ENCODE peak calls at places on chromosomes 11 and 22, in six cellular contexts. P is Peyer's patch, F is progenitor cell of endocrine pancreas, W is endothelial cell of umbilical vein, T is hepatocyte, K is glutamatergic neuron. I is an unnamed sample.

GRCh38 chr11:6599449-6599848 is 4.0 kb downstream of the RRP8 start:
- DNase-seq in P (no peak), F (no peak), W (no peak), T (no peak), K (no peak), I (no peak)

GRCh38 chr11:107549253-107549953 is 16.1 kb downstream of the ALKBH8 start:
- DNase-seq in P (peak; percentile 54), F (no peak), W (peak; percentile 64), T (peak; percentile 66), K (no peak), I (no peak)

GRCh38 chr11:64839887-64840782 is 4.3 kb downstream of the CDC42BPG start:
- DNase-seq in P (no peak), F (no peak), W (no peak), T (no peak), K (no peak), I (no peak)

GRCh38 chr11:99773646-99774045 is 752.9 kb downstream of the CNTN5 start:
- DNase-seq in P (no peak), F (no peak), W (no peak), T (peak; percentile 19), K (no peak), I (peak; percentile 45)

GRCh38 chr11:100536979-100537378 is 150.1 kb upstream of the ARHGAP42 start:
- DNase-seq in P (no peak), F (no peak), W (no peak), T (no peak), K (no peak), I (no peak)

GRCh38 chr11:26248661-26249060 is 83.3 kb upstream of the ANO3 start:
- DNase-seq in P (no peak), F (no peak), W (no peak), T (no peak), K (no peak), I (no peak)

GRCh38 chr11:111417766-111418435 is 38.8 kb upstream of the POU2AF1 start:
- DNase-seq in P (peak; percentile 80), F (no peak), W (peak; percentile 33), T (peak; percentile 65), K (no peak), I (peak; percentile 87)

GRCh38 chr11:42819126-42819525 is 492.7 kb upstream of the API5 start:
- DNase-seq in P (no peak), F (no peak), W (no peak), T (no peak), K (no peak), I (no peak)

GRCh38 chr11:73478737-73479347 is 102.6 kb downstream of the RELT start:
- DNase-seq in P (peak; percentile 49), F (no peak), W (peak; percentile 59), T (peak; percentile 28), K (no peak), I (no peak)

GRCh38 chr22:31639640-31640039 is 22.4 kb downstream of the PISD start:
- DNase-seq in P (peak; percentile 70), F (no peak), W (no peak), T (no peak), K (no peak), I (no peak)

GRCh38 chr11:89436071-89436470 is 55.1 kb downstream of the NOX4 start:
- DNase-seq in P (no peak), F (no peak), W (peak; percentile 26), T (peak; percentile 77), K (no peak), I (peak; percentile 86)

GRCh38 chr11:17026487-17027082 is 12.4 kb upstream of the PLEKHA7 start:
- DNase-seq in P (no peak), F (no peak), W (no peak), T (no peak), K (no peak), I (no peak)

GRCh38 chr11:116232364-116232801 is 540.4 kb downstream of the BUD13 start:
- DNase-seq in P (no peak), F (no peak), W (no peak), T (peak; percentile 54), K (no peak), I (no peak)

GRCh38 chr11:79485694-79486093 is 44.9 kb upstream of the TENM4 start:
- DNase-seq in P (no peak), F (no peak), W (no peak), T (no peak), K (peak; percentile 27), I (no peak)

GRCh38 chr22:26903030-26903856 is 245.9 kb downstream of the MIAT start:
- DNase-seq in P (peak; percentile 54), F (no peak), W (no peak), T (peak; percentile 46), K (peak; percentile 31), I (no peak)

GRCh38 chr11:65132988-65133700 is 1.2 kb downstream of the SYVN1 start:
- DNase-seq in P (peak; percentile 96), F (no peak), W (peak; percentile 19), T (peak; percentile 85), K (no peak), I (no peak)

GRCh38 chr11:72238040-72238450 is 5.9 kb downstream of the PHOX2A start:
- DNase-seq in P (peak; percentile 74), F (peak; percentile 64), W (peak; percentile 51), T (peak; percentile 82), K (peak; percentile 83), I (no peak)

GRCh38 chr11:69086152-69086551 is 37.4 kb downstream of the TPCN2 start:
- DNase-seq in P (no peak), F (no peak), W (no peak), T (no peak), K (peak; percentile 19), I (no peak)

GRCh38 chr11:63855975-63856374 is 17.1 kb downstream of the MARK2 start:
- DNase-seq in P (no peak), F (no peak), W (no peak), T (peak; percentile 58), K (no peak), I (no peak)

GRCh38 chr22:41770715-41771452 is 29.6 kb upstream of the CCDC134 start:
- DNase-seq in P (no peak), F (no peak), W (no peak), T (no peak), K (no peak), I (no peak)

GRCh38 chr11:65918211-65919150 is at the start of gene C11orf68:
- DNase-seq in P (no peak), F (no peak), W (peak; percentile 48), T (no peak), K (no peak), I (no peak)

GRCh38 chr11:22460181-22460580 is 122.0 kb downstream of the SLC17A6 start:
- DNase-seq in P (no peak), F (no peak), W (no peak), T (no peak), K (no peak), I (no peak)

GRCh38 chr11:111296196-111296595 is 2.1 kb upstream of the POU2AF3 start:
- DNase-seq in P (no peak), F (no peak), W (no peak), T (no peak), K (no peak), I (no peak)

GRCh38 chr22:42639541-42640241 is 710 bp downstream of the ATP5MGL start:
- DNase-seq in P (no peak), F (no peak), W (no peak), T (peak; percentile 2), K (no peak), I (no peak)

GRCh38 chr11:64285885-64286800 is 495 bp downstream of the GPR137 start:
- DNase-seq in P (no peak), F (no peak), W (no peak), T (no peak), K (no peak), I (no peak)

GRCh38 chr11:70146309-70146708 is 56.8 kb upstream of the FADD start:
- DNase-seq in P (no peak), F (no peak), W (no peak), T (no peak), K (no peak), I (no peak)

GRCh38 chr11:114273071-114273470 is 23.1 kb upstream of the NNMT start:
- DNase-seq in P (no peak), F (no peak), W (no peak), T (no peak), K (no peak), I (no peak)

GRCh38 chr22:45923212-45923611 is 53.8 kb downstream of the WNT7B start:
- DNase-seq in P (no peak), F (no peak), W (no peak), T (no peak), K (no peak), I (no peak)
- TF ChIP-seq CTCF in P (no peak), F (no peak), W (no peak), T (no peak), K (no peak), I (no peak)

GRCh38 chr11:19712281-19713220 is at the start of gene NAV2:
- DNase-seq in P (peak; percentile 93), F (peak; percentile 85), W (peak; percentile 93), T (peak; percentile 96), K (peak; percentile 91), I (no peak)
- TF ChIP-seq CTCF in P (no peak), F (no peak), W (no peak), T (no peak), K (no peak), I (no peak)

DNA sequence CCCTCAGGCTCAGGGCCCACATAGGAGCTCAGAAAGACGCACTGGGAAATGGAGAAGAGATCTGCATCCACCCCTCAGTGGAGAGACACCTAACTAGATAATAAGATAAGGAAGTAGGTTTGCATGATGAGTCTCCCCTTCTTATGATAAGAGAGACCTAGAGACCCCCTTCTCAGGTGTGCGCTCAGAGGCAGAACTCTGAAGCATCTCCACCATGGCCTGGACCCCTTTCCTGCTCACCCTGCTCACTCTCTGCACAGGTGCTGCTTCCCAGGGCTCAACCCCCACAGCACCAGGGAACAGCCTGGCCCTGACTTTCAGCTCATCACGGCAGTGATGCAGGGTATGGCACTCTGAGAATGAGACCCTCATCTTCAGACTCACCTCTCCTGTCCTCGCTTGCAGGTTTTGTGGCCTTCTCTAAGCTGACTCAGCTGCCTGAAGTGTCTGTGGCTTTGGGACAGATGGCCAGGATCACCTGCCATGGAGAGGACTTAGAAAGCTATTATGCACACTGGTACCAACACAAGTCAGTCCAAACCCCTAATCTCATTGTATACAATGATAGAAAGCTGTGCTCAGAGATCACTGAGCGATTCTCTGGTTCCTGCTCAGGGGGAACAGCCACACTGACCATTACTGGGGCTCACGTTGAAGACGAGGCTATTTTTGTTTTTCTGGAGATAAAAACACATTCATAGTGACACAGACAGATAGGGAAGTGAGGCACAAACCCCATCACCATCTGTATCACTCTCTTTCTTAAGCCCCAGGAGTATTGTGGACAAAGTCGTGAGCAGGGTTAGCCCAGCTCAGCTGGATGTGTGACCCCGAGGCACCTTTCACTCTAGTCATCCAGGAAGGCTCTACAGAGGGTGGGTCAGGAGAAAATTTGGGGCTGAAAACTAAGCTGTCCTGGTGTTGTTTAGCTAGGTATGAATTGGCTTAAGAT is 29.7 kb upstream of the IGLL5 start:
- DNase-seq in P (no peak), F (no peak), W (no peak), T (no peak), K (no peak), I (no peak)
- TF ChIP-seq CTCF in P (no peak), F (no peak), W (no peak), T (no peak), K (no peak), I (no peak)

DNA sequence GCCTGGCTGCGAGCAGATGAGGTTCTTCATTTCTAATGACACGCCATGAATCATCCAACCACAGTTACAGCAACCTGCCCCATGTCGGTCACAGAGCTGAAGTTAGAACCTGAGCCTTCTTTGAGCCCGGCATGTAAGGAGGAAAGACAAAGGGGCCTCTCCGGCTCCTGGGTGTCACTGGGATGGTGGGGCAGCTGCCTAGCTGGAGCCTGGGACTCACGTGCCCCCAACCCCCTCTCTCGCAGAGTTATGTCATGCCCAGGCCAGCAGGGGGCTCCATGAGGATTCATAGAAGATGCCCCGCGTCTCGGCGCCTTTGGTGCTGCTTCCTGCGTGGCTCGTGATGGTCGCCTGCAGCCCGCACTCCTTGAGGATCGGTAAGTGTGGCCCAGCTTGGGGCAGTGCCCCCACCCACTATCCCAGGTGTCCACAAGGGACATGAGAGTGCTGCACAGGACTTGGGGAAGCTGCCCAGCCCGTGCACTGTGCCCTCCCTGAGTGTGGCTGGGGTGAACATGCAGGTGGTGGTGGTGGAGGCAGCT is 148.5 kb downstream of the GRIK4 start:
- DNase-seq in P (no peak), F (no peak), W (peak; percentile 19), T (peak; percentile 47), K (peak; percentile 63), I (no peak)
- TF ChIP-seq CTCF in P (peak; percentile 35), F (peak; percentile 47), W (peak; percentile 63), T (peak; percentile 28), K (peak; percentile 62), I (peak; percentile 57)